ENCODE peak calls at places on chromosomes 6 and 20, in eight cellular contexts. One of them, this sample, is unnamed. For H3K4me1 and H3K9me3, the result is how much of the 10 kb centered on the place peaks cover.

GRCh38 chr6:4382362-4382853 is 247.0 kb upstream of the ECI2 start:
- ATAC-seq in thoracic aorta: no peak
- ATAC-seq in K562: peak
- ATAC-seq in upper lobe of left lung: no peak
- ATAC-seq in right cardiac atrium: no peak
- ATAC-seq in DND-41: no peak
- ATAC-seq in CD4-positive, CD25-positive, alpha-beta regulatory T cell: no peak
- ATAC-seq in lung: no peak
- ATAC-seq in this sample: no peak

GRCh38 chr6:20061952-20062351 is 150.3 kb downstream of the MBOAT1 start:
- ATAC-seq in thoracic aorta: no peak
- ATAC-seq in K562: no peak
- ATAC-seq in upper lobe of left lung: no peak
- ATAC-seq in right cardiac atrium: no peak
- ATAC-seq in DND-41: peak
- ATAC-seq in CD4-positive, CD25-positive, alpha-beta regulatory T cell: no peak
- ATAC-seq in lung: no peak
- ATAC-seq in this sample: no peak

GRCh38 chr20:25341716-25342680 is 48.6 kb downstream of the ABHD12 start:
- ATAC-seq in thoracic aorta: no peak
- ATAC-seq in K562: no peak
- ATAC-seq in upper lobe of left lung: no peak
- ATAC-seq in right cardiac atrium: no peak
- ATAC-seq in DND-41: peak
- ATAC-seq in CD4-positive, CD25-positive, alpha-beta regulatory T cell: no peak
- ATAC-seq in lung: no peak
- ATAC-seq in this sample: no peak

GRCh38 chr6:24926639-24927038 is 9.1 kb downstream of the RIPOR2 start:
- ATAC-seq in thoracic aorta: no peak
- ATAC-seq in K562: no peak
- ATAC-seq in upper lobe of left lung: no peak
- ATAC-seq in right cardiac atrium: no peak
- ATAC-seq in DND-41: no peak
- ATAC-seq in CD4-positive, CD25-positive, alpha-beta regulatory T cell: no peak
- ATAC-seq in lung: no peak
- ATAC-seq in this sample: no peak

GRCh38 chr20:54433653-54434052 is 41.7 kb upstream of the DOK5 start:
- ATAC-seq in thoracic aorta: no peak
- ATAC-seq in K562: no peak
- ATAC-seq in upper lobe of left lung: no peak
- ATAC-seq in right cardiac atrium: no peak
- ATAC-seq in DND-41: no peak
- ATAC-seq in CD4-positive, CD25-positive, alpha-beta regulatory T cell: no peak
- ATAC-seq in lung: no peak
- ATAC-seq in this sample: no peak

GRCh38 chr20:57990396-57990987 is 238.0 kb downstream of the ANKRD60 start:
- ATAC-seq in thoracic aorta: no peak
- ATAC-seq in K562: no peak
- ATAC-seq in upper lobe of left lung: no peak
- ATAC-seq in right cardiac atrium: peak
- ATAC-seq in DND-41: no peak
- ATAC-seq in CD4-positive, CD25-positive, alpha-beta regulatory T cell: no peak
- ATAC-seq in lung: no peak
- ATAC-seq in this sample: peak

GRCh38 chr20:25468126-25469075 is 60.9 kb downstream of the GINS1 start:
- ATAC-seq in thoracic aorta: no peak
- ATAC-seq in K562: no peak
- ATAC-seq in upper lobe of left lung: no peak
- ATAC-seq in right cardiac atrium: peak
- ATAC-seq in DND-41: no peak
- ATAC-seq in CD4-positive, CD25-positive, alpha-beta regulatory T cell: no peak
- ATAC-seq in lung: no peak
- ATAC-seq in this sample: no peak

GRCh38 chr6:130611366-130611765 is 215.8 kb upstream of the SMLR1 start:
- ATAC-seq in thoracic aorta: no peak
- ATAC-seq in K562: no peak
- ATAC-seq in upper lobe of left lung: peak
- ATAC-seq in right cardiac atrium: no peak
- ATAC-seq in DND-41: no peak
- ATAC-seq in CD4-positive, CD25-positive, alpha-beta regulatory T cell: no peak
- ATAC-seq in lung: no peak
- ATAC-seq in this sample: no peak

GRCh38 chr6:4778086-4778485 is 1.9 kb downstream of the CDYL start:
- ATAC-seq in thoracic aorta: no peak
- ATAC-seq in K562: no peak
- ATAC-seq in upper lobe of left lung: no peak
- ATAC-seq in right cardiac atrium: no peak
- ATAC-seq in DND-41: no peak
- ATAC-seq in CD4-positive, CD25-positive, alpha-beta regulatory T cell: no peak
- ATAC-seq in lung: no peak
- ATAC-seq in this sample: no peak

GRCh38 chr20:24673678-24674570 is 204.5 kb downstream of the SYNDIG1 start:
- ATAC-seq in thoracic aorta: no peak
- ATAC-seq in K562: no peak
- ATAC-seq in upper lobe of left lung: no peak
- ATAC-seq in right cardiac atrium: no peak
- ATAC-seq in DND-41: no peak
- ATAC-seq in CD4-positive, CD25-positive, alpha-beta regulatory T cell: no peak
- ATAC-seq in lung: no peak
- ATAC-seq in this sample: no peak

GRCh38 chr20:49482173-49482572 is 295 bp downstream of the KCNB1 start:
- ATAC-seq in thoracic aorta: no peak
- ATAC-seq in K562: no peak
- ATAC-seq in upper lobe of left lung: no peak
- ATAC-seq in right cardiac atrium: no peak
- ATAC-seq in DND-41: no peak
- ATAC-seq in CD4-positive, CD25-positive, alpha-beta regulatory T cell: no peak
- ATAC-seq in lung: no peak
- ATAC-seq in this sample: no peak

GRCh38 chr6:167470836-167471547 is 146.1 kb downstream of the TTLL2 start:
- ATAC-seq in thoracic aorta: no peak
- ATAC-seq in K562: peak
- ATAC-seq in upper lobe of left lung: no peak
- ATAC-seq in right cardiac atrium: peak
- ATAC-seq in DND-41: no peak
- ATAC-seq in CD4-positive, CD25-positive, alpha-beta regulatory T cell: no peak
- ATAC-seq in lung: no peak
- ATAC-seq in this sample: no peak

GRCh38 chr6:161549977-161550655 is 276.3 kb upstream of the AGPAT4 start:
- ATAC-seq in thoracic aorta: no peak
- ATAC-seq in K562: peak
- ATAC-seq in upper lobe of left lung: no peak
- ATAC-seq in right cardiac atrium: no peak
- ATAC-seq in DND-41: no peak
- ATAC-seq in CD4-positive, CD25-positive, alpha-beta regulatory T cell: no peak
- ATAC-seq in lung: no peak
- ATAC-seq in this sample: no peak

GRCh38 chr20:11275740-11276139 is 601.9 kb upstream of the JAG1 start:
- ATAC-seq in thoracic aorta: no peak
- ATAC-seq in K562: no peak
- ATAC-seq in upper lobe of left lung: no peak
- ATAC-seq in right cardiac atrium: no peak
- ATAC-seq in DND-41: no peak
- ATAC-seq in CD4-positive, CD25-positive, alpha-beta regulatory T cell: no peak
- ATAC-seq in lung: no peak
- ATAC-seq in this sample: no peak

GRCh38 chr6:75612921-75613534 is 11.3 kb downstream of the SENP6 start:
- ATAC-seq in thoracic aorta: peak
- ATAC-seq in K562: peak
- ATAC-seq in upper lobe of left lung: no peak
- ATAC-seq in right cardiac atrium: peak
- ATAC-seq in DND-41: no peak
- ATAC-seq in CD4-positive, CD25-positive, alpha-beta regulatory T cell: no peak
- ATAC-seq in lung: no peak
- ATAC-seq in this sample: no peak
- H3K4me1 ChIP-seq in thoracic aorta: half or more
- H3K4me1 ChIP-seq in K562: under half
- H3K4me1 ChIP-seq in upper lobe of left lung: half or more
- H3K4me1 ChIP-seq in right cardiac atrium: under half
- H3K4me1 ChIP-seq in DND-41: under half
- H3K4me1 ChIP-seq in CD4-positive, CD25-positive, alpha-beta regulatory T cell: under half
- H3K4me1 ChIP-seq in lung: under half
- H3K4me1 ChIP-seq in this sample: under half

GRCh38 chr20:59839372-59839771 is 94.1 kb downstream of the SYCP2 start:
- ATAC-seq in thoracic aorta: no peak
- ATAC-seq in K562: no peak
- ATAC-seq in upper lobe of left lung: no peak
- ATAC-seq in right cardiac atrium: peak
- ATAC-seq in DND-41: no peak
- ATAC-seq in CD4-positive, CD25-positive, alpha-beta regulatory T cell: no peak
- ATAC-seq in lung: no peak
- ATAC-seq in this sample: no peak
- H3K9me3 ChIP-seq in thoracic aorta: under half
- H3K9me3 ChIP-seq in K562: under half
- H3K9me3 ChIP-seq in upper lobe of left lung: under half
- H3K9me3 ChIP-seq in right cardiac atrium: under half
- H3K9me3 ChIP-seq in DND-41: under half
- H3K9me3 ChIP-seq in CD4-positive, CD25-positive, alpha-beta regulatory T cell: under half
- H3K9me3 ChIP-seq in lung: under half
- H3K9me3 ChIP-seq in this sample: under half

DNA sequence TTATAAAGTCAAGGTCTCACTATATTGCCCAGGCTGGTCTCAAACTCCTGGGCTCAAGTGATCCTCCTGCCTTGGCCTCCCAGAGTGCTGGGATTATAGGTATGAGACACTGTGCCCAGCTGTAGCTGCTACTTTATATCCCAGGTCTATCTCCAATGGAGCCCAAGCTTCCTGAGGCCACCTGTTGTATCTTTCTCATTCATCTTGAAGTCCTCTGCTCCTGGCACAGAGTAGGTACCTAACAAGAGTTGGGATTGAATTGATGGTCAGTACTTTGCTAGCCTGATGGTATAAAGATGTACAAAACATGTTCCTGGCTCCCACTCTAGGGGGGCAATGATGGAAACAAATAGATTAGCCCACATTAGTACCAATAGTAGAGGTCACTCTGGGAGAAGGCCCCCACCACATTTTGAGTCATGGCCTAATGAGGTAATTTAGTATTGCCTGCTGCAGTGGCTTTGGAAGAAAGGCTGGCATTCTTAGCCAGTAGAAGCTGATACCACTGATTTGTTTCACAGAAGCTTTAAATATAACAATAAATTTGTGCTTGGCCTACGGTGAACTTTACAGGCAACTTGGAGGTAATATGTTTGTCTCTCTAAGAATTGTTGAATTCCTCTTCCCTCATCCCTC is 5.4 kb downstream of the PTPN1 start:
- ATAC-seq in thoracic aorta: no peak
- ATAC-seq in K562: no peak
- ATAC-seq in upper lobe of left lung: no peak
- ATAC-seq in right cardiac atrium: no peak
- ATAC-seq in DND-41: no peak
- ATAC-seq in CD4-positive, CD25-positive, alpha-beta regulatory T cell: no peak
- ATAC-seq in lung: no peak
- ATAC-seq in this sample: no peak
- H3K4me3 ChIP-seq in thoracic aorta: no peak
- H3K4me3 ChIP-seq in K562: no peak
- H3K4me3 ChIP-seq in upper lobe of left lung: no peak
- H3K4me3 ChIP-seq in right cardiac atrium: no peak
- H3K4me3 ChIP-seq in DND-41: no peak
- H3K4me3 ChIP-seq in CD4-positive, CD25-positive, alpha-beta regulatory T cell: peak
- H3K4me3 ChIP-seq in lung: no peak
- H3K4me3 ChIP-seq in this sample: no peak

GRCh38 chr6:87672641-87673040 is 29.4 kb downstream of the AKIRIN2 start:
- ATAC-seq in thoracic aorta: no peak
- ATAC-seq in K562: peak
- ATAC-seq in upper lobe of left lung: no peak
- ATAC-seq in right cardiac atrium: no peak
- ATAC-seq in DND-41: no peak
- ATAC-seq in CD4-positive, CD25-positive, alpha-beta regulatory T cell: no peak
- ATAC-seq in lung: no peak
- ATAC-seq in this sample: no peak

GRCh38 chr6:87670707-87671106 is 31.3 kb downstream of the AKIRIN2 start:
- ATAC-seq in thoracic aorta: no peak
- ATAC-seq in K562: no peak
- ATAC-seq in upper lobe of left lung: no peak
- ATAC-seq in right cardiac atrium: no peak
- ATAC-seq in DND-41: no peak
- ATAC-seq in CD4-positive, CD25-positive, alpha-beta regulatory T cell: peak
- ATAC-seq in lung: no peak
- ATAC-seq in this sample: no peak

GRCh38 chr6:87669051-87669450 is 33.0 kb downstream of the AKIRIN2 start:
- ATAC-seq in thoracic aorta: no peak
- ATAC-seq in K562: no peak
- ATAC-seq in upper lobe of left lung: no peak
- ATAC-seq in right cardiac atrium: no peak
- ATAC-seq in DND-41: no peak
- ATAC-seq in CD4-positive, CD25-positive, alpha-beta regulatory T cell: no peak
- ATAC-seq in lung: no peak
- ATAC-seq in this sample: no peak

GRCh38 chr6:87673237-87673636 is 28.8 kb downstream of the AKIRIN2 start:
- ATAC-seq in thoracic aorta: no peak
- ATAC-seq in K562: no peak
- ATAC-seq in upper lobe of left lung: no peak
- ATAC-seq in right cardiac atrium: no peak
- ATAC-seq in DND-41: no peak
- ATAC-seq in CD4-positive, CD25-positive, alpha-beta regulatory T cell: no peak
- ATAC-seq in lung: no peak
- ATAC-seq in this sample: no peak

DNA sequence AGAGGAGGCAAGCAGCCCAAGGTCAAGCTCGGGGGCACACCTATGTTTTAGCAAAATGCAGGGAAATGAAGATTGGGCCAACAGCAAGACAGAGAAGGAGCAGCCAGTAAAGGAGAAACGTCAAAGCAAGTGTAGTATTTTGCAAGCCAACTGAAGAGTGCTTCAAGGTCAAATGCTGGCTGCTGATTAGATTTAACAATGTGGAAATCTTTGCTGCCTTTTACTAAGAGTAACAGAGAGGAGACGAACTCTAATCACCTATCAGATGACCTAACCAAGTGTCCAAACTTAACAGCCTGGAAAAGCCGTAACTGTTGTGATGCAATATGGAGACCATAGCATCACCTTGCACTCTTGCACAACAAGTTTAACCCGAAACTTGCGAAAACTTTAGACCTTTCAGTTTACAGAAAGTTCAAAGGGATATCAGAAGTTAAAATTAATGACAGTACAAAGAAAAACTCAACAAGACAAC is 30.4 kb downstream of the AKIRIN2 start:
- ATAC-seq in thoracic aorta: no peak
- ATAC-seq in K562: peak
- ATAC-seq in upper lobe of left lung: no peak
- ATAC-seq in right cardiac atrium: no peak
- ATAC-seq in DND-41: no peak
- ATAC-seq in CD4-positive, CD25-positive, alpha-beta regulatory T cell: no peak
- ATAC-seq in lung: no peak
- ATAC-seq in this sample: no peak
- H3K4me1 ChIP-seq in thoracic aorta: under half
- H3K4me1 ChIP-seq in K562: under half
- H3K4me1 ChIP-seq in upper lobe of left lung: under half
- H3K4me1 ChIP-seq in right cardiac atrium: under half
- H3K4me1 ChIP-seq in DND-41: under half
- H3K4me1 ChIP-seq in CD4-positive, CD25-positive, alpha-beta regulatory T cell: under half
- H3K4me1 ChIP-seq in lung: under half
- H3K4me1 ChIP-seq in this sample: under half

This sample was measured in gastroesophageal sphincter.